ENCODE peak calls at places on chromosomes 16 and 17, in six cellular contexts. C, A, R, W, H and K are unnamed samples.

GRCh38 chr16:21263640-21264211 is 14.4 kb downstream of the CRYM start:
- DNase-seq in R (peak; percentile 46), H (no peak), C (no peak), A (no peak), W (no peak), K (no peak)

GRCh38 chr16:49441366-49441780 is 67.8 kb downstream of the C16orf78 start:
- DNase-seq in R (no peak), C (peak; percentile 52), W (no peak), H (no peak), A (peak; percentile 47), K (peak; percentile 41)

GRCh38 chr16:529012-529575 is 1.6 kb downstream of the CAPN15 start:
- DNase-seq in C (no peak), R (no peak), W (no peak), A (no peak), H (no peak), K (no peak)

GRCh38 chr17:4101127-4101798 is 41.6 kb downstream of the ZZEF1 start:
- DNase-seq in H (no peak), W (no peak), C (no peak), R (no peak), A (no peak), K (peak; percentile 11)

GRCh38 chr17:75774471-75774987 is 9.5 kb upstream of the GALK1 start:
- DNase-seq in H (no peak), C (no peak), W (no peak), A (no peak), R (peak; percentile 64), K (no peak)

GRCh38 chr17:72267601-72268000 is 146.8 kb downstream of the SOX9 start:
- DNase-seq in R (no peak), H (no peak), A (no peak), C (peak; percentile 2), W (no peak), K (no peak)

GRCh38 chr16:79283578-79283977 is 317.0 kb downstream of the MAF start:
- DNase-seq in R (no peak), A (no peak), W (no peak), H (no peak), C (no peak), K (no peak)

GRCh38 chr16:66295761-66296546 is 70.5 kb upstream of the CDH5 start:
- DNase-seq in C (no peak), A (peak; percentile 10), R (no peak), H (no peak), W (no peak), K (no peak)

GRCh38 chr16:31410082-31410481 is 16.9 kb downstream of the ITGAD start:
- DNase-seq in A (no peak), C (no peak), W (no peak), H (no peak), R (no peak), K (no peak)

DNA sequence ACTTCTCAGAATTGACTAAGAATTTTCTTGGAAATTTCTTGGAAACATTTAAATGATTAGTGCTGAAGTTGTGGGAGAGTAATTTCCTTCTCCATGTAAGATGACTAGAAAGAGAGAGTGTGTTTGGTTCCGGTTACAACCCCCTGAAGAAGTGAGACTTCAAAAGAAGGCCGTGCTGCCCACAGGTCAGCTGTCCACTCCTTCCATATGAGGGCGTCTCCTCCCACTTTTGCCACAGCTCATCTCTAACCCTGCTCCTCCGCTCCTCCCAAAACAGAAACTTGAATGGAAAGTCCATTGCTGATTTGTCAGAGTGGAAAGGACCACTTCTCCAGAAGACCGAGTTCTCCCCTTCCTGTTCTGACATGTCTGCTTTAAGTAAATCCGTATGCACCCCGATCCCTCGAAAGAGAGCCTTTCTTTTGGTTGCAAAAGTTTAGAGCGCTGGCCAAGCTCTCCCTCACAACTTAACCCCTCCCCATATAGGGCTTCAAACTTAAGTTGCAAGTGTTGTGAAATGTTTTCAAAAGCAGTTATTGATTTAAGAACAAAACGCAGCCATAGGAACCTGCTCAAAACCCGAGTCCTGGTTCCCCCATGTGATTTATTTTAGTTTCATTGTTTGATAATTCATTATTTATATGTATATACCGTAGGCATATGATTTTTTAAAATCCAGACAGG is 129.5 kb downstream of the SOCS1 start:
- DNase-seq in A (no peak), H (no peak), W (no peak), R (no peak), C (no peak), K (no peak)
- H3K4me3 ChIP-seq in A (no peak overlapping the region), H (no peak overlapping the region), W (no peak overlapping the region), R (no peak overlapping the region), C (no peak overlapping the region), K (no peak overlapping the region)

DNA sequence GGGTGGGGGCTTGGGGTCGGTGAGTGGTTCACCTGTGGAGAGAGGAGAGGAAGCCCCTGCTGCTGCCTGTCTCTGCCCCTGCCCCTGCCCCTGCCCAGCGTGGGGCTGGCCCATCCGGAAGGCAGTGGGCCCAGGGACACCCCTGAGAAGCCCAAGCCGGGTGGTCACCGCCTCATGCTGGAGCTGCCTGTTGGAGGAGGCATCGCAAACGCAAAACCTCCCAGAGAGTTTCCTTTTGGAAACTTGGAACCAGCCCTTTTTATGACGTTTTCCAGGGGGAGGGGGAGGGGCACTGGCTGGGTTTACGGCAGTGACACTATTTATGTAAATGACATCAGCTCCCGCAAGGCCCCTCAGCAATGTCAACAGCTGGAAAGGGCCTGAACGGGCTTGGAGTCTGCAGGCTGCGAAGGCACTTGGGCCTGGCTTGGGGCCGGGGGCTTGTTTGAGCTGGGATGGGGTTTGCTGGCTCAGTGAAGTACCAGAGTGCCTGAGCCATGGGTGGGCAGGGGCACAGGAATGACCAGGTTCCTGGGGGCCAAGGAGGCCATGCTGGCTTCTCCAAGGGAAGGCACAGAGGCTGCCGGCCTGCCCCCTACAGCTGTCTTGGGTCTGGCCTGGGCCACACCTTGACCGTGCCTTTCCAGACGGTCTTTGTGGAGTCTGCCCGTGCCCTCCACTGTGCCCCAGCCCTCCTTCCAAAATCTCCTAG is 219.5 kb downstream of the NTN1 start:
- DNase-seq in A (peak; percentile 47), R (peak; percentile 96), H (peak; percentile 85), C (peak; percentile 89), W (peak; percentile 75), K (peak; percentile 74)
- H3K9me3 ChIP-seq in A (no peaks in the 10 kb centered on the region), R (no peaks in the 10 kb centered on the region), H (no peaks in the 10 kb centered on the region), C (no peaks in the 10 kb centered on the region), W (no peaks in the 10 kb centered on the region), K (no peaks in the 10 kb centered on the region)

DNA sequence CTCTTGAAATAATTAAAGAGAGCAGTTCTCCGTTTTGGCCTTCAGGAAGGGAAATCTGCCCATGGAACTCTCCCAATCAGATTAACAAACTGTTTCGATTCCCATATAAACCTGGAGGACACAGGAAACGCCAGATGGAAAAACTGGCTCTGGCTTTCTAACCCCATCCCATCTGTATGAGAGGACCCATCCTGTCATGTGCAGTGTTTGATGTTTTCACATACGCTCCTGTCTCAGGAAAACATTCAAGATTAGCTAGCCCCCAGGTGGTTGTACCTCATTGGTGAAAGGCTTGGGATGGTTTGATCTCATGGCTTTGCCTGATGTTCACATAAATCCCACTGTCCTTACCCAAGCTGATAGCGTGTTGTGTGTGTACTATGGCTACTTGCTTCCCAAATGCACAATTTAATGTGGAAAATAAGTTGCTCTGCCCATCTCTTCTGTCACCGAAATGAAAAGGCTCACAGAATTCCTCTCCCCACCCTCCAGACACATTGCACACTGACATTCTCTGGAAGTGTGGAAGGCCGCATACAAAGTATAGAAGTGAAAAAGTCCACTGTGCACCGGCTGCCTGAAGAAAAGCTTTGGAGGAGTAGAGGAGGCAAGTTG is 18.2 kb upstream of the ERN1 start:
- DNase-seq in W (no peak), A (no peak), R (no peak), H (no peak), C (no peak), K (no peak)
- H3K4me3 ChIP-seq in W (no peak overlapping the region), A (no peak overlapping the region), R (no peak overlapping the region), H (no peak overlapping the region), C (no peak overlapping the region), K (no peak overlapping the region)

GRCh38 chr16:3362931-3363330 is 7.2 kb downstream of the OR2C1 start:
- DNase-seq in A (no peak), C (no peak), W (no peak), H (no peak), R (no peak), K (no peak)
- H3K9me3 ChIP-seq in A (peaks cover 13% of the 10 kb centered on the region), C (no peaks in the 10 kb centered on the region), W (peaks cover 9% of the 10 kb centered on the region), H (no peaks in the 10 kb centered on the region), R (peaks cover 2% of the 10 kb centered on the region), K (peaks cover 9% of the 10 kb centered on the region)

GRCh38 chr16:1661826-1662225 is 16.3 kb upstream of the JPT2 start:
- DNase-seq in W (no peak), R (no peak), C (no peak), H (no peak), A (no peak), K (no peak)
- H3K4me3 ChIP-seq in W (no peak overlapping the region), R (no peak overlapping the region), C (no peak overlapping the region), H (no peak overlapping the region), A (no peak overlapping the region), K (no peak overlapping the region)